ENCODE peak calls at places on chromosome 18, in six cellular contexts. H is HepG2, Z is HCT116, D is sigmoid colon, V is spleen, Y is GM12878. J is an unnamed sample.
A peak's percentile ranks its signal among the peaks of the same experiment; 100 is the strongest.

GRCh38 chr18:62802523-62802922 is 87.2 kb downstream of the PHLPP1 start:
- DNase-seq in V (no peak), Z (no peak), Y (no peak), H (no peak), D (no peak), J (no peak)

GRCh38 chr18:2513616-2514015 is 57.7 kb downstream of the METTL4 start:
- DNase-seq in Y (no peak), H (no peak), V (no peak), Z (no peak), D (no peak), J (no peak)

GRCh38 chr18:26504831-26505230 is 43.5 kb downstream of the KCTD1 start:
- DNase-seq in V (no peak), D (no peak), Z (no peak), H (no peak), Y (no peak), J (no peak)

GRCh38 chr18:2979871-2980606 is 32.9 kb downstream of the LPIN2 start:
- DNase-seq in H (no peak), Y (no peak), Z (no peak), D (no peak), V (no peak), J (no peak)

GRCh38 chr18:36831139-36831538 is 2.2 kb downstream of the KIAA1328 start:
- DNase-seq in H (no peak), V (no peak), Y (no peak), D (no peak), Z (no peak), J (no peak)

GRCh38 chr18:51321696-51322095 is 124.2 kb upstream of the MEX3C start:
- DNase-seq in H (no peak), Y (no peak), V (no peak), D (no peak), Z (no peak), J (no peak)

GRCh38 chr18:79529991-79530390 is 134.3 kb downstream of the NFATC1 start:
- DNase-seq in H (no peak), V (peak; percentile 73), D (peak; percentile 49), Z (no peak), Y (no peak), J (no peak)

GRCh38 chr18:23650963-23651927 is 11.5 kb downstream of the ANKRD29 start:
- DNase-seq in Y (no peak), Z (no peak), D (no peak), H (peak; percentile 66), V (no peak), J (no peak)

GRCh38 chr18:28132084-28132483 is 44.8 kb downstream of the CDH2 start:
- DNase-seq in D (no peak), Y (no peak), V (no peak), Z (no peak), H (no peak), J (no peak)

GRCh38 chr18:80190311-80190710 is 57.0 kb downstream of the PARD6G start:
- DNase-seq in Z (no peak), H (no peak), D (no peak), Y (no peak), V (no peak), J (no peak)

GRCh38 chr18:848062-848795 is 36.2 kb upstream of the YES1 start:
- DNase-seq in Y (no peak), D (no peak), V (no peak), Z (no peak), H (peak; percentile 77), J (peak; percentile 72)

GRCh38 chr18:79393626-79394401 is 1.9 kb upstream of the NFATC1 start:
- DNase-seq in H (peak; percentile 28), D (peak; percentile 97), Y (no peak), V (peak; percentile 89), Z (peak; percentile 44), J (peak; percentile 83)

GRCh38 chr18:75353357-75353756 is 74.1 kb downstream of the SMIM21 start:
- DNase-seq in V (no peak), D (no peak), Z (no peak), Y (no peak), H (no peak), J (no peak)

GRCh38 chr18:60176271-60176670 is 196.3 kb downstream of the MC4R start:
- DNase-seq in V (no peak), Z (no peak), D (no peak), H (no peak), Y (no peak), J (no peak)

GRCh38 chr18:26322892-26323653 is 96.8 kb downstream of the TAF4B start:
- DNase-seq in H (peak; percentile 18), V (no peak), Y (no peak), Z (no peak), D (no peak), J (no peak)

GRCh38 chr18:9574473-9575115 is 39.8 kb downstream of the PPP4R1 start:
- DNase-seq in Z (no peak), Y (no peak), V (no peak), D (no peak), H (no peak), J (no peak)

GRCh38 chr18:9577361-9577760 is 37.0 kb downstream of the PPP4R1 start:
- DNase-seq in Y (no peak), H (no peak), V (no peak), Z (no peak), D (no peak), J (no peak)

GRCh38 chr18:9578306-9578705 is 36.1 kb downstream of the PPP4R1 start:
- DNase-seq in Y (no peak), V (no peak), H (no peak), D (no peak), Z (no peak), J (no peak)

GRCh38 chr18:9571546-9571945 is 42.8 kb downstream of the PPP4R1 start:
- DNase-seq in H (no peak), Y (no peak), V (no peak), D (no peak), Z (no peak), J (no peak)

GRCh38 chr18:9575558-9575957 is 38.8 kb downstream of the PPP4R1 start:
- DNase-seq in V (no peak), Z (peak; percentile 89), Y (no peak), D (peak; percentile 91), H (peak; percentile 95), J (peak; percentile 85)
- TF ChIP-seq POLR2AphosphoS5 in V (no peak), Z (peak; percentile 39), Y (no peak), D (peak; percentile 20), H (no peak), J (peak; percentile 92)

GRCh38 chr18:58266291-58266690 is 222.3 kb downstream of the NEDD4L start:
- DNase-seq in D (no peak), V (no peak), Y (no peak), Z (no peak), H (no peak), J (no peak)
- H3K4me1 ChIP-seq in D (peaks cover 42% of the 10 kb centered on the region), V (no peaks in the 10 kb centered on the region), Y (no peaks in the 10 kb centered on the region), Z (peaks cover 76% of the 10 kb centered on the region), H (peaks cover 16% of the 10 kb centered on the region), J (peaks cover 28% of the 10 kb centered on the region)

GRCh38 chr18:12287684-12288405 is 20.2 kb upstream of the TUBB6 start:
- DNase-seq in D (peak; percentile 93), Z (peak; percentile 54), H (peak; percentile 23), Y (no peak), V (peak; percentile 63), J (peak; percentile 73)
- TF ChIP-seq POLR2A in D (no peak), Z (no peak), H (no peak), Y (no peak), V (no peak), J (no peak)

DNA sequence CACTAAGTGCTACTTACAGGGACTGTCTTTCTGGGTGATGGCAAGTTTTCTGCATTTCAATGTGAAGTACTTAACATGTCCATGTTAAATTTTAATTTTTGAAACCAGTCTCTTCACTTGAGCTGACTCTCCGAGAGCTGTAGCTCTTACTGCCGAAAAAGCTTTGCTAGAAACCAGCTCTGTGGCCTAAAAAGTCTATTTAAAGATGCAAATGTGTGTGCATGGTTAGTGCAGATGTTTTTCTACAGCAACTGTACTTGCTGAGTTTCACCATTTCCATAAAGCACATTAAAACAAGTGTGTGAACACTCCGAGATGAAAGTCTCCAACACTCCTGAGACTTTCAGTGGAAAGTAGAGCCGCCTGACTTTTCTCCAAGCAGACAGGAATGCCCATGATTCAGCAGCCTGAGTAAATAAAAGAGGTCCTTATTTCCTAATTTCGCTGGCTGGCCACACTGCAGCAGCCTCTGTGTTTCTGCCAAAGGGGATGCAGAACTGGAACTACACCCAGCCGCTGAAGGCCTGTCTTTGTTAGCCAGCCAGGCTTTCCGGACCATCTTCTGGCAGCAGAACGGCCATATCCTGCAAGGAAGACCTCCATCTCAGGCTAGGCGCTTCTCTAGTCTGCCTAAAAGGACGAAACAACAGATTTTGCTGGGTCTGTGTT is 121.2 kb downstream of the ZNF521 start:
- DNase-seq in H (no peak), D (peak; percentile 93), Z (no peak), Y (no peak), V (peak; percentile 78), J (peak; percentile 60)
- TF ChIP-seq POLR2AphosphoS5 in H (no peak), D (peak; percentile 67), Z (no peak), Y (no peak), V (peak; percentile 79), J (peak; percentile 57)

GRCh38 chr18:46650681-46651080 is 6.3 kb downstream of the LOXHD1 start:
- DNase-seq in H (no peak), V (no peak), Y (no peak), Z (no peak), D (peak; percentile 18), J (no peak)

GRCh38 chr18:46660955-46661749 is 4.1 kb upstream of the LOXHD1 start:
- DNase-seq in Y (no peak), Z (no peak), H (peak; percentile 4), D (no peak), V (peak; percentile 60), J (no peak)

GRCh38 chr18:46659484-46659883 is 2.5 kb upstream of the LOXHD1 start:
- DNase-seq in H (no peak), Z (no peak), D (no peak), Y (no peak), V (no peak), J (no peak)

GRCh38 chr18:46657115-46657955 is at the start of gene LOXHD1:
- DNase-seq in Y (no peak), V (peak; percentile 54), D (no peak), H (no peak), Z (no peak), J (no peak)

GRCh38 chr18:46656326-46657114 is 500 bp downstream of the LOXHD1 start:
- DNase-seq in D (peak; percentile 52), V (peak; percentile 65), Y (no peak), H (no peak), Z (no peak), J (no peak)
- H3K4me1 ChIP-seq in D (no peaks in the 10 kb centered on the region), V (peaks cover 5% of the 10 kb centered on the region), Y (no peaks in the 10 kb centered on the region), H (no peaks in the 10 kb centered on the region), Z (no peaks in the 10 kb centered on the region), J (no peaks in the 10 kb centered on the region)

GRCh38 chr18:12326711-12327460 is 18.8 kb downstream of the TUBB6 start:
- DNase-seq in Z (no peak), D (peak; percentile 60), Y (no peak), H (no peak), V (no peak), J (no peak)
- TF ChIP-seq POLR2A in Z (no peak), D (no peak), Y (peak; percentile 35), H (no peak), V (no peak), J (no peak)

J was measured in stomach.